ENCODE peak calls at places on chromosomes 3 and 15, in four cellular contexts. One of them, this sample, is unnamed.

GRCh38 chr3:194472290-194472920 is 14.4 kb downstream of the ATP13A3 start:
- DNase-seq in K562: peak; percentile 42
- DNase-seq in H1: no peak
- DNase-seq in HepG2: peak; percentile 58
- DNase-seq in this sample: peak; percentile 67

GRCh38 chr15:67419705-67420104 is 101.2 kb upstream of the C15orf61 start:
- DNase-seq in HepG2: no peak
- DNase-seq in H1: no peak
- DNase-seq in K562: no peak
- DNase-seq in this sample: no peak

GRCh38 chr15:57647791-57648130 is 56.1 kb downstream of the MYZAP start:
- DNase-seq in K562: no peak
- DNase-seq in H1: no peak
- DNase-seq in HepG2: no peak
- DNase-seq in this sample: peak; percentile 51

GRCh38 chr3:71303627-71304260 is 279.8 kb downstream of the FOXP1 start:
- DNase-seq in K562: no peak
- DNase-seq in HepG2: no peak
- DNase-seq in H1: no peak
- DNase-seq in this sample: peak; percentile 35

GRCh38 chr15:79970921-79971434 is at the start of gene BCL2A1:
- DNase-seq in H1: no peak
- DNase-seq in K562: no peak
- DNase-seq in HepG2: no peak
- DNase-seq in this sample: peak; percentile 56

GRCh38 chr3:63656791-63657190 is 4.3 kb downstream of the SNTN start:
- DNase-seq in HepG2: no peak
- DNase-seq in H1: no peak
- DNase-seq in K562: no peak
- DNase-seq in this sample: no peak

GRCh38 chr3:52721002-52721741 is 15.3 kb downstream of the SPCS1 start:
- DNase-seq in K562: no peak
- DNase-seq in HepG2: no peak
- DNase-seq in H1: no peak
- DNase-seq in this sample: no peak

GRCh38 chr3:197466586-197467399 is 89.0 kb downstream of the BDH1 start:
- DNase-seq in K562: no peak
- DNase-seq in H1: no peak
- DNase-seq in HepG2: no peak
- DNase-seq in this sample: peak; percentile 69

GRCh38 chr3:54847361-54847760 is 80.5 kb downstream of the LRTM1 start:
- DNase-seq in K562: no peak
- DNase-seq in HepG2: no peak
- DNase-seq in H1: no peak
- DNase-seq in this sample: no peak

GRCh38 chr15:74042603-74043424 is 39.5 kb downstream of the GOLGA6A start:
- DNase-seq in H1: no peak
- DNase-seq in K562: no peak
- DNase-seq in HepG2: no peak
- DNase-seq in this sample: no peak

GRCh38 chr3:177203689-177204395 is 6.6 kb upstream of the TBL1XR1 start:
- DNase-seq in HepG2: no peak
- DNase-seq in K562: no peak
- DNase-seq in H1: no peak
- DNase-seq in this sample: no peak

GRCh38 chr3:152402698-152403456 is 134.1 kb downstream of the MBNL1 start:
- DNase-seq in K562: no peak
- DNase-seq in HepG2: no peak
- DNase-seq in H1: no peak
- DNase-seq in this sample: no peak

GRCh38 chr3:46858996-46859710 is 4.1 kb downstream of the MYL3 start:
- DNase-seq in K562: no peak
- DNase-seq in H1: peak; percentile 42
- DNase-seq in HepG2: no peak
- DNase-seq in this sample: no peak

GRCh38 chr15:35427091-35427490 is 118.9 kb downstream of the DPH6 start:
- DNase-seq in HepG2: no peak
- DNase-seq in K562: no peak
- DNase-seq in H1: no peak
- DNase-seq in this sample: peak; percentile 90

GRCh38 chr3:11917051-11917450 is 70.4 kb upstream of the TAMM41 start:
- DNase-seq in K562: no peak
- DNase-seq in HepG2: no peak
- DNase-seq in H1: no peak
- DNase-seq in this sample: no peak

GRCh38 chr3:194330160-194330559 is 21.0 kb downstream of the CPN2 start:
- DNase-seq in K562: no peak
- DNase-seq in HepG2: no peak
- DNase-seq in H1: no peak
- DNase-seq in this sample: no peak

GRCh38 chr15:74373056-74373650 is 5.7 kb upstream of the CYP11A1 start:
- DNase-seq in H1: no peak
- DNase-seq in K562: no peak
- DNase-seq in HepG2: no peak
- DNase-seq in this sample: no peak

GRCh38 chr3:188931531-188931930 is 240.2 kb upstream of the TPRG1 start:
- DNase-seq in H1: no peak
- DNase-seq in K562: no peak
- DNase-seq in HepG2: no peak
- DNase-seq in this sample: no peak

GRCh38 chr3:67648701-67649100 is 5.7 kb downstream of the SUCLG2 start:
- DNase-seq in HepG2: no peak
- DNase-seq in H1: no peak
- DNase-seq in K562: no peak
- DNase-seq in this sample: no peak

GRCh38 chr3:71066356-71066755 is 517.2 kb downstream of the FOXP1 start:
- DNase-seq in HepG2: no peak
- DNase-seq in H1: no peak
- DNase-seq in K562: no peak
- DNase-seq in this sample: peak; percentile 62

GRCh38 chr3:45210308-45211038 is 15.6 kb downstream of the TMEM158 start:
- DNase-seq in H1: peak; percentile 89
- DNase-seq in K562: peak; percentile 83
- DNase-seq in HepG2: peak; percentile 41
- DNase-seq in this sample: peak; percentile 57

GRCh38 chr3:108441081-108441507 is 69.3 kb downstream of the MYH15 start:
- DNase-seq in K562: no peak
- DNase-seq in H1: no peak
- DNase-seq in HepG2: no peak
- DNase-seq in this sample: no peak

GRCh38 chr3:10142707-10143560 is 1.4 kb downstream of the VHL start:
- DNase-seq in HepG2: no peak
- DNase-seq in H1: no peak
- DNase-seq in K562: peak; percentile 42
- DNase-seq in this sample: no peak

GRCh38 chr3:67733269-67733950 is 79.0 kb upstream of the SUCLG2 start:
- DNase-seq in H1: no peak
- DNase-seq in HepG2: no peak
- DNase-seq in K562: no peak
- DNase-seq in this sample: no peak

GRCh38 chr3:88117683-88118082 is 32.1 kb upstream of the C3orf38 start:
- DNase-seq in H1: no peak
- DNase-seq in K562: no peak
- DNase-seq in HepG2: no peak
- DNase-seq in this sample: no peak

GRCh38 chr15:91948001-91948608 is 94.6 kb downstream of the SLCO3A1 start:
- DNase-seq in H1: peak; percentile 59
- DNase-seq in HepG2: no peak
- DNase-seq in K562: no peak
- DNase-seq in this sample: no peak

GRCh38 chr3:151580592-151580991 is 119.7 kb upstream of the IGSF10 start:
- DNase-seq in H1: no peak
- DNase-seq in HepG2: no peak
- DNase-seq in K562: no peak
- DNase-seq in this sample: no peak

GRCh38 chr15:58293622-58294550 is 137.9 kb upstream of the LIPC start:
- DNase-seq in H1: no peak
- DNase-seq in HepG2: no peak
- DNase-seq in K562: no peak
- DNase-seq in this sample: no peak

GRCh38 chr15:99951471-99951870 is 218.2 kb upstream of the LYSMD4 start:
- DNase-seq in HepG2: no peak
- DNase-seq in K562: no peak
- DNase-seq in H1: no peak
- DNase-seq in this sample: no peak

GRCh38 chr3:86987421-86987715 is 3.6 kb downstream of the VGLL3 start:
- DNase-seq in H1: no peak
- DNase-seq in K562: no peak
- DNase-seq in HepG2: no peak
- DNase-seq in this sample: no peak

GRCh38 chr15:74172751-74173544 is 562 bp upstream of the ISLR start:
- DNase-seq in K562: no peak
- DNase-seq in H1: no peak
- DNase-seq in HepG2: no peak
- DNase-seq in this sample: no peak

GRCh38 chr15:81642451-81642990 is 268.5 kb upstream of the TMC3 start:
- DNase-seq in HepG2: no peak
- DNase-seq in K562: no peak
- DNase-seq in H1: no peak
- DNase-seq in this sample: no peak

GRCh38 chr15:95210436-95210981 is 979.1 kb downstream of the MCTP2 start:
- DNase-seq in K562: no peak
- DNase-seq in H1: no peak
- DNase-seq in HepG2: no peak
- DNase-seq in this sample: no peak

GRCh38 chr3:16299746-16300145 is 34.7 kb downstream of the OXNAD1 start:
- DNase-seq in H1: no peak
- DNase-seq in K562: no peak
- DNase-seq in HepG2: no peak
- DNase-seq in this sample: no peak

GRCh38 chr3:111616417-111617105 is 21.4 kb upstream of the ZBED2 start:
- DNase-seq in K562: no peak
- DNase-seq in HepG2: peak; percentile 3
- DNase-seq in H1: no peak
- DNase-seq in this sample: no peak

GRCh38 chr3:36957862-36958686 is 13.2 kb upstream of the TRANK1 start:
- DNase-seq in H1: no peak
- DNase-seq in HepG2: no peak
- DNase-seq in K562: peak; percentile 93
- DNase-seq in this sample: peak; percentile 19

DNA sequence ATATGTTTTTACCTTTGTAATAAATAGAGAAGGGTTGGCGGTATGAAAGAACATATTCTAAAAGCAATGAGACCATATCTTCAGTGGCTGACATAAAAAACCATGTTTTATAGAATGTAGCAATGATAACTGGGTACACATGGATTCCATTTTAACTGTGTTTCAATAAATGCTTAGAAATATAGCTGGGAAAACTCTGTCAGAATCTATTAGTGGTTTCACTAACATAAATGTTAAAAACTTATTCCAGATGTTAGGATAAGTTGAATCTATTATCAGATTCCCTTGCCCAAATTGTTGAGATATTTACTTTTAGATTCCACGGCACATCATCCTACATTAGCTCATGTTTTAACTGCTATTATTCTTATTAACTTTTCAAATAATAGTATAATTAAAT is 772.2 kb upstream of the ALCAM start:
- DNase-seq in HepG2: no peak
- DNase-seq in H1: no peak
- DNase-seq in K562: no peak
- DNase-seq in this sample: no peak
- H3K9ac ChIP-seq in HepG2: no peak overlapping the region
- H3K9ac ChIP-seq in H1: no peak overlapping the region
- H3K9ac ChIP-seq in K562: no peak overlapping the region
- H3K9ac ChIP-seq in this sample: no peak overlapping the region

GRCh38 chr15:55977225-55977624 is 16.2 kb downstream of the NEDD4 start:
- DNase-seq in HepG2: no peak
- DNase-seq in H1: no peak
- DNase-seq in K562: no peak
- DNase-seq in this sample: no peak

GRCh38 chr15:55981596-55982249 is 11.7 kb downstream of the NEDD4 start:
- DNase-seq in HepG2: no peak
- DNase-seq in K562: no peak
- DNase-seq in H1: no peak
- DNase-seq in this sample: no peak

DNA sequence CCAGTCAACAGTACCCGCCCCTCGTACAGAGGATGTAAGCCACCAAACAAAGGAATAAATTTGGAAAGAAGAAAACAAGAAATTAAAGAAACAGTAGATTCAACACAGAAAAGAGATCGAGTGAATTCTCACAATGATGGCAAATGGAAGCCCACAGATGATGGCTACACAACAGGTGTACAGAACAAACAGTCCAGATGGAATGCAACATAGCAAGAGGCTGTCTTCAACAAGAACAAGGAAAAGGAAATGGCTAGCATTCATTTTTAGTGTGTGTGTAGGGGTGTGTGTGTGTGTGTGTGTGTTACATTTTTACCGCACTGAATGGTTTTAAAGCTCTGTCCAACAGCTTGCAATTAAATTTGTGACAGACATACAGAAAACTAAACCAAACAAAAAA is 12.9 kb downstream of the NEDD4 start:
- DNase-seq in H1: no peak
- DNase-seq in K562: no peak
- DNase-seq in HepG2: no peak
- DNase-seq in this sample: no peak
- TF ChIP-seq JUN in H1: no peak
- TF ChIP-seq JUN in K562: no peak
- TF ChIP-seq JUN in HepG2: no peak
- TF ChIP-seq JUN in this sample: no peak

GRCh38 chr15:40070608-40071218 is 31.7 kb upstream of the SRP14 start:
- DNase-seq in H1: no peak
- DNase-seq in K562: no peak
- DNase-seq in HepG2: no peak
- DNase-seq in this sample: no peak

GRCh38 chr15:40072216-40072990 is 33.4 kb upstream of the SRP14 start:
- DNase-seq in K562: no peak
- DNase-seq in H1: no peak
- DNase-seq in HepG2: no peak
- DNase-seq in this sample: peak; percentile 60

GRCh38 chr15:40067921-40068624 is 29.1 kb upstream of the SRP14 start:
- DNase-seq in H1: no peak
- DNase-seq in K562: no peak
- DNase-seq in HepG2: no peak
- DNase-seq in this sample: no peak

GRCh38 chr15:40069178-40070165 is 30.5 kb upstream of the SRP14 start:
- DNase-seq in K562: no peak
- DNase-seq in H1: peak; percentile 82
- DNase-seq in HepG2: peak; percentile 76
- DNase-seq in this sample: peak; percentile 88

GRCh38 chr15:40070166-40070557 is 31.2 kb upstream of the SRP14 start:
- DNase-seq in H1: no peak
- DNase-seq in K562: no peak
- DNase-seq in HepG2: no peak
- DNase-seq in this sample: no peak
- H3K9ac ChIP-seq in H1: no peak overlapping the region
- H3K9ac ChIP-seq in K562: no peak overlapping the region
- H3K9ac ChIP-seq in HepG2: peak overlapping the region; percentile 80
- H3K9ac ChIP-seq in this sample: no peak overlapping the region

DNA sequence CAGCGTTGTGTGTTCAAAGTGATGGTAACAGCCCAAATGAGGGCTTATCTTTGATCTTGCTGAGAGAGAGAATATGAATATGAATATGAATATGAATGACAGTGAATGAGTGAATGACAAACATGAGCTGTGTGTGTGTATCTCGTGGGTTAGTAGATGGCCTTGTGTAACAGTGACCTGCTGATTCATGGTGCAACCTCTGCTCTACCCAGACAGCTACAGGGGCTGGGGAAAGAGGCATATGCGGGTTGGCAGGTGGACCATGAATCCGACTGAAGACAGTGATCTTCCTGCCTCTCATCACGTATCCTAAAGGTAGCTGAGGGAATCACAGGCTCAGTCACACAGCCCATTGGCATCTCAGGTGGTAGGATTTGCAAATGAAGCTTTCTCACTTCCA is 58.2 kb downstream of the CHDH start:
- DNase-seq in HepG2: no peak
- DNase-seq in H1: no peak
- DNase-seq in K562: no peak
- DNase-seq in this sample: no peak
- TF ChIP-seq JUN in HepG2: no peak
- TF ChIP-seq JUN in H1: no peak
- TF ChIP-seq JUN in K562: no peak
- TF ChIP-seq JUN in this sample: no peak

This sample was measured in endothelial cell of umbilical vein.